ENCODE peak calls at places on chromosomes 7 and 10, in five cellular contexts. E, O, N, J and W are unnamed samples.

GRCh38 chr7:93530701-93531100 is 43.8 kb downstream of the CALCR start:
- DNase-seq in E (no peak), O (no peak), N (no peak), J (no peak), W (no peak)

GRCh38 chr10:120422459-120422858 is 34.6 kb upstream of the PLPP4 start:
- DNase-seq in E (peak; percentile 52), O (no peak), N (no peak), J (no peak), W (no peak)

GRCh38 chr10:89657302-89657701 is 12.3 kb upstream of the PANK1 start:
- DNase-seq in E (no peak), O (no peak), N (no peak), J (no peak), W (no peak)

GRCh38 chr7:17599733-17600685 is 301.6 kb downstream of the AHR start:
- DNase-seq in E (peak; percentile 92), O (no peak), N (no peak), J (no peak), W (no peak)

GRCh38 chr10:108375691-108376090 is 1211.2 kb upstream of the SORCS1 start:
- DNase-seq in E (no peak), O (no peak), N (no peak), J (no peak), W (no peak)

GRCh38 chr10:86481761-86482160 is 39.8 kb downstream of the WAPL start:
- DNase-seq in E (peak; percentile 4), O (no peak), N (no peak), J (no peak), W (no peak)

GRCh38 chr7:152968003-152968402 is 208.5 kb downstream of the ACTR3B start:
- DNase-seq in E (no peak), O (no peak), N (no peak), J (no peak), W (no peak)

GRCh38 chr7:137838706-137839315 is 8.0 kb downstream of the DGKI start:
- DNase-seq in E (no peak), O (no peak), N (no peak), J (no peak), W (no peak)

GRCh38 chr7:154688952-154689351 is 314.0 kb downstream of the PAXIP1 start:
- DNase-seq in E (no peak), O (no peak), N (no peak), J (no peak), W (no peak)

GRCh38 chr7:5750026-5750425 is 31.4 kb downstream of the RNF216 start:
- DNase-seq in E (peak; percentile 15), O (no peak), N (no peak), J (no peak), W (no peak)

GRCh38 chr10:42874713-42875387 is 92.3 kb downstream of the BMS1 start:
- DNase-seq in E (no peak), O (no peak), N (no peak), J (no peak), W (no peak)

GRCh38 chr7:105934577-105935185 is 28.4 kb upstream of the CDHR3 start:
- DNase-seq in E (peak; percentile 47), O (no peak), N (no peak), J (peak; percentile 72), W (no peak)

GRCh38 chr10:1485357-1485756 is 252.0 kb downstream of the ADARB2 start:
- DNase-seq in E (no peak), O (no peak), N (no peak), J (no peak), W (no peak)

GRCh38 chr7:155456772-155457543 is 971 bp upstream of the EN2 start:
- DNase-seq in E (peak; percentile 31), O (peak; percentile 79), N (no peak), J (peak; percentile 70), W (no peak)

GRCh38 chr7:36207451-36208291 is 54.6 kb downstream of the EEPD1 start:
- DNase-seq in E (peak; percentile 96), O (peak; percentile 83), N (no peak), J (peak; percentile 70), W (no peak)
- TF ChIP-seq CTCF in E (peak; percentile 14), O (no peak), N (peak; percentile 15), J (peak; percentile 39), W (no peak)

GRCh38 chr10:21174670-21175495 is 277.8 kb upstream of the NEBL start:
- DNase-seq in E (no peak), O (no peak), N (no peak), J (no peak), W (no peak)
- H3K4me3 ChIP-seq in E (no peak overlapping the region), O (no peak overlapping the region), N (peak overlapping the region; percentile 73), J (peak overlapping the region; percentile 39), W (peak overlapping the region; percentile 74)

GRCh38 chr10:124155781-124156401 is 62.5 kb upstream of the CHST15 start:
- DNase-seq in E (no peak), O (peak; percentile 63), N (no peak), J (peak; percentile 85), W (no peak)
- H3K27ac ChIP-seq in E (no peak overlapping the region), O (peak overlapping the region; percentile 35), N (no peak overlapping the region), J (peak overlapping the region; percentile 94), W (peak overlapping the region; percentile 53)

GRCh38 chr10:71974489-71975011 is 10.4 kb downstream of the CHST3 start:
- DNase-seq in E (peak; percentile 74), O (peak; percentile 74), N (no peak), J (no peak), W (no peak)
- TF ChIP-seq CTCF in E (no peak), O (no peak), N (no peak), J (no peak), W (no peak)

GRCh38 chr10:110842305-110842952 is 29.3 kb upstream of the PDCD4 start:
- DNase-seq in E (no peak), O (peak; percentile 43), N (no peak), J (no peak), W (no peak)
- H3K4me3 ChIP-seq in E (no peak overlapping the region), O (no peak overlapping the region), N (no peak overlapping the region), J (no peak overlapping the region), W (no peak overlapping the region)

GRCh38 chr10:124999433-125000365 is 57.8 kb downstream of the ZRANB1 start:
- DNase-seq in E (peak; percentile 92), O (no peak), N (peak; percentile 15), J (no peak), W (peak; percentile 93)
- H3K27ac ChIP-seq in E (peak overlapping the region; percentile 59), O (peak overlapping the region; percentile 67), N (no peak overlapping the region), J (peak overlapping the region; percentile 36), W (peak overlapping the region; percentile 97)

DNA sequence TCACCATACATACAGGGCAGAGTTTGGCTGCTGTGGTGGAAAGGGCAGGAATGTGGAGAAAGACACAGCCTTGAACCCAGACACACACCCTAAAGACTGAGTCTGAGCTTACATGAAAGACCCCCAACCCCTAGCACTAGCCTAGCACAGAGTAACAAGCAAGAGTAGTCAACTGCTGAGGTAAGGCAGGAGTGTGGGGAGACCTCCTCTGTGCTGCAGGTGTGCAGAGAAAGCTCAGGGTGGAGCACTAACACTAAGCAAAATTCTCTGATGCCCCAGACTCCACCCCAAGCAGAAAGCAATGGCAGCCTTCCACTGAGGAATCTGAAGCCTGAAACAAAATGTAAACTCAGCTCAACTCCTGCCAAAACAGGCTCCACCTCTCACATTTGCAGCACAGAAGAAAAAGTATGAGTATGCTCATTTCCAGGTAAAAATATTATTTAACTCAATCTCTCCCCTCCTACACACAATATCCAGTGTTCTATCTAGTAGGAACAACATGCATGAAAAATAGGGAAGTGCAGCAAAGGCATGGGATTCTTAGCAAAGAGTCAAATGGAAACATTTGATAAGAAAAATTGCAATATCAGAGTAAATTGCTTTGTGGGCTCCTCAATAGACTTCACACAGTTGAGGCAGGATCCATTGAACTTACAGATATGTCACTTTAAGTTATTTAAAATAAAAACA is 151.1 kb downstream of the ANK3 start:
- DNase-seq in E (peak; percentile 70), O (no peak), N (peak; percentile 38), J (peak; percentile 48), W (no peak)
- TF ChIP-seq CTCF in E (peak; percentile 56), O (no peak), N (peak; percentile 5), J (peak; percentile 52), W (no peak)